ENCODE peak calls at places on chromosomes 12 and 14, in six cellular contexts. One of them, this sample, is unnamed.
A peak's percentile ranks its signal among the peaks of the same experiment; 100 is the strongest.

GRCh38 chr14:72558721-72559120 is 335.2 kb downstream of the DPF3 start:
- DNase-seq in heart left ventricle: no peak
- DNase-seq in body of pancreas: no peak
- DNase-seq in H54: peak; percentile 50
- DNase-seq in GM12891: no peak
- DNase-seq in stomach: no peak
- DNase-seq in this sample: no peak

GRCh38 chr12:53989227-53990113 is 4.5 kb downstream of the HOXC10 start:
- DNase-seq in heart left ventricle: no peak
- DNase-seq in body of pancreas: peak; percentile 45
- DNase-seq in H54: no peak
- DNase-seq in GM12891: no peak
- DNase-seq in stomach: no peak
- DNase-seq in this sample: no peak

GRCh38 chr12:96811083-96811482 is 96.0 kb upstream of the NEDD1 start:
- DNase-seq in heart left ventricle: no peak
- DNase-seq in body of pancreas: no peak
- DNase-seq in H54: peak; percentile 7
- DNase-seq in GM12891: no peak
- DNase-seq in stomach: no peak
- DNase-seq in this sample: no peak

GRCh38 chr12:12511021-12511783 is 51.5 kb downstream of the DUSP16 start:
- DNase-seq in heart left ventricle: no peak
- DNase-seq in body of pancreas: no peak
- DNase-seq in H54: no peak
- DNase-seq in GM12891: no peak
- DNase-seq in stomach: no peak
- DNase-seq in this sample: no peak

GRCh38 chr12:109378579-109378978 is 30.9 kb downstream of the MYO1H start:
- DNase-seq in heart left ventricle: no peak
- DNase-seq in body of pancreas: no peak
- DNase-seq in H54: no peak
- DNase-seq in GM12891: no peak
- DNase-seq in stomach: no peak
- DNase-seq in this sample: no peak

GRCh38 chr12:80565276-80565675 is 121.2 kb downstream of the PTPRQ start:
- DNase-seq in heart left ventricle: no peak
- DNase-seq in body of pancreas: no peak
- DNase-seq in H54: no peak
- DNase-seq in GM12891: no peak
- DNase-seq in stomach: no peak
- DNase-seq in this sample: no peak

GRCh38 chr12:210277-211141 is 3.4 kb downstream of the SLC6A12 start:
- DNase-seq in heart left ventricle: peak; percentile 17
- DNase-seq in body of pancreas: peak; percentile 81
- DNase-seq in H54: no peak
- DNase-seq in GM12891: no peak
- DNase-seq in stomach: no peak
- DNase-seq in this sample: no peak

GRCh38 chr14:72638021-72638420 is 255.9 kb downstream of the DPF3 start:
- DNase-seq in heart left ventricle: no peak
- DNase-seq in body of pancreas: no peak
- DNase-seq in H54: peak; percentile 74
- DNase-seq in GM12891: no peak
- DNase-seq in stomach: no peak
- DNase-seq in this sample: peak; percentile 71

GRCh38 chr12:130155416-130156073 is 6.7 kb upstream of the FZD10 start:
- DNase-seq in heart left ventricle: no peak
- DNase-seq in body of pancreas: no peak
- DNase-seq in H54: no peak
- DNase-seq in GM12891: no peak
- DNase-seq in stomach: no peak
- DNase-seq in this sample: no peak

GRCh38 chr14:76937181-76938091 is 91.1 kb downstream of the IRF2BPL start:
- DNase-seq in heart left ventricle: peak; percentile 71
- DNase-seq in body of pancreas: peak; percentile 58
- DNase-seq in H54: no peak
- DNase-seq in GM12891: no peak
- DNase-seq in stomach: peak; percentile 39
- DNase-seq in this sample: peak; percentile 62

GRCh38 chr12:59803735-59804134 is 207.9 kb downstream of the SLC16A7 start:
- DNase-seq in heart left ventricle: no peak
- DNase-seq in body of pancreas: no peak
- DNase-seq in H54: no peak
- DNase-seq in GM12891: no peak
- DNase-seq in stomach: no peak
- DNase-seq in this sample: no peak

GRCh38 chr12:96237465-96238077 is 43.4 kb downstream of the ELK3 start:
- DNase-seq in heart left ventricle: no peak
- DNase-seq in body of pancreas: peak; percentile 60
- DNase-seq in H54: peak; percentile 72
- DNase-seq in GM12891: no peak
- DNase-seq in stomach: peak; percentile 44
- DNase-seq in this sample: no peak

GRCh38 chr12:118330421-118331018 is 42.2 kb downstream of the TAOK3 start:
- DNase-seq in heart left ventricle: no peak
- DNase-seq in body of pancreas: peak; percentile 30
- DNase-seq in H54: no peak
- DNase-seq in GM12891: peak; percentile 11
- DNase-seq in stomach: no peak
- DNase-seq in this sample: no peak

GRCh38 chr14:53533384-53533975 is 380.4 kb upstream of the DDHD1 start:
- DNase-seq in heart left ventricle: no peak
- DNase-seq in body of pancreas: no peak
- DNase-seq in H54: no peak
- DNase-seq in GM12891: no peak
- DNase-seq in stomach: no peak
- DNase-seq in this sample: no peak

GRCh38 chr12:10249690-10250455 is 37.2 kb downstream of the GABARAPL1 start:
- DNase-seq in heart left ventricle: no peak
- DNase-seq in body of pancreas: no peak
- DNase-seq in H54: no peak
- DNase-seq in GM12891: no peak
- DNase-seq in stomach: no peak
- DNase-seq in this sample: no peak

GRCh38 chr12:120654656-120655055 is 14.2 kb downstream of the CABP1 start:
- DNase-seq in heart left ventricle: peak; percentile 83
- DNase-seq in body of pancreas: no peak
- DNase-seq in H54: no peak
- DNase-seq in GM12891: no peak
- DNase-seq in stomach: no peak
- DNase-seq in this sample: no peak

GRCh38 chr14:42779024-42779423 is 1172.3 kb downstream of the LRFN5 start:
- DNase-seq in heart left ventricle: no peak
- DNase-seq in body of pancreas: no peak
- DNase-seq in H54: no peak
- DNase-seq in GM12891: no peak
- DNase-seq in stomach: no peak
- DNase-seq in this sample: no peak

GRCh38 chr12:130826151-130826801 is 12.8 kb downstream of the STX2 start:
- DNase-seq in heart left ventricle: peak; percentile 72
- DNase-seq in body of pancreas: peak; percentile 51
- DNase-seq in H54: peak; percentile 67
- DNase-seq in GM12891: peak; percentile 41
- DNase-seq in stomach: no peak
- DNase-seq in this sample: peak; percentile 57

GRCh38 chr14:24816929-24817637 is 183.1 kb upstream of the GZMB start:
- DNase-seq in heart left ventricle: no peak
- DNase-seq in body of pancreas: peak; percentile 93
- DNase-seq in H54: no peak
- DNase-seq in GM12891: no peak
- DNase-seq in stomach: no peak
- DNase-seq in this sample: no peak

GRCh38 chr12:89960011-89960507 is 251.4 kb upstream of the ATP2B1 start:
- DNase-seq in heart left ventricle: no peak
- DNase-seq in body of pancreas: no peak
- DNase-seq in H54: no peak
- DNase-seq in GM12891: no peak
- DNase-seq in stomach: no peak
- DNase-seq in this sample: no peak

GRCh38 chr12:32107376-32108267 is 975 bp downstream of the BICD1 start:
- DNase-seq in heart left ventricle: no peak
- DNase-seq in body of pancreas: no peak
- DNase-seq in H54: peak; percentile 30
- DNase-seq in GM12891: no peak
- DNase-seq in stomach: no peak
- DNase-seq in this sample: peak; percentile 13

GRCh38 chr12:76424941-76425340 is 76.7 kb upstream of the BBS10 start:
- DNase-seq in heart left ventricle: no peak
- DNase-seq in body of pancreas: no peak
- DNase-seq in H54: no peak
- DNase-seq in GM12891: no peak
- DNase-seq in stomach: no peak
- DNase-seq in this sample: no peak

GRCh38 chr14:80906336-80906735 is 35.2 kb downstream of the CEP128 start:
- DNase-seq in heart left ventricle: no peak
- DNase-seq in body of pancreas: no peak
- DNase-seq in H54: no peak
- DNase-seq in GM12891: no peak
- DNase-seq in stomach: no peak
- DNase-seq in this sample: no peak

DNA sequence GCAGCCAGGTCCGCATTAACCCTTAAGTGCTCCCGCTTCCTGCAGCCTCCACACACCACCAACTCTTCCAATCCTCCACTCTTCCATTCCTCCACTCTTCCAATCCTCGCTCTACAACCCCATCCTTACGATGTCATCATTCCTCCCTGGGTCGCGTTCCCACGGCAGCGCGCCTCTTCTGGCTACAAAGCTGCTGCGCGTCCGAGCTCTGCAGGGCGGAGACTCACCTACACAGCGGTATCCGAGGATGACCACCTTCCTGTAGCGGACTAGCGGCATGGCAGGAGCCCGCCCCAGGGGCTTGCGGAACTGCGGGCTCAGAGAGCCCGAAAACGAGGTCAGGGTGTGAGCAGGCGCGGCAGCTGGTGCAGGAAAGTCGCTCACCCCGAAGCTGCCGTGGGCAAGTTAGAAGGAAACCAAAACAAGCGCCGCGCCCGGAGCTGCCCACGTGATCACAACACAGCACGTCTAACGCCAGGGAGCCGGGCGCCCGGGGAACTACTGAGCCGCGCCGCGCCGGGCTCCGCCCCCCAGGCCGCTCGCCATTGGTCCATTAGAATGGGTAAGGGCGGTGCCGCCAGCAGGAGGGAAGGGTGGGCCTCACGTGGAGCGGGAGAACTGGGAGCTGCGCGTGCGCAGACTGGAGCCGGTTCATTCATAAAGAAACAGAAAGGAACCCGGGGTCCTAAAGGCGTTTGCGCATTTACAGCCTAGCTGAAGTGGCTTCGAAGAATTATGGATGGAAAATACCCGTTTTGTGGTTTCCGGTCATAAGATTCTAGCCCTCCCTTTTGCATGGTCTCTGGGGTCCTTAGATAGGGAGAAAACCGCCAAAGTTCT is at the start of gene RHEBL1:
- DNase-seq in heart left ventricle: peak; percentile 99
- DNase-seq in body of pancreas: peak; percentile 99
- DNase-seq in H54: peak; percentile 92
- DNase-seq in GM12891: peak; percentile 94
- DNase-seq in stomach: peak; percentile 99
- DNase-seq in this sample: peak; percentile 99
- TF ChIP-seq POLR2A in heart left ventricle: peak; percentile 53
- TF ChIP-seq POLR2A in body of pancreas: no peak
- TF ChIP-seq POLR2A in H54: no peak
- TF ChIP-seq POLR2A in GM12891: no peak
- TF ChIP-seq POLR2A in stomach: no peak
- TF ChIP-seq POLR2A in this sample: no peak

GRCh38 chr14:61552196-61552595 is 143.1 kb upstream of the HIF1A start:
- DNase-seq in heart left ventricle: no peak
- DNase-seq in body of pancreas: no peak
- DNase-seq in H54: no peak
- DNase-seq in GM12891: no peak
- DNase-seq in stomach: no peak
- DNase-seq in this sample: no peak
- TF ChIP-seq POLR2A in heart left ventricle: no peak
- TF ChIP-seq POLR2A in body of pancreas: no peak
- TF ChIP-seq POLR2A in H54: no peak
- TF ChIP-seq POLR2A in GM12891: no peak
- TF ChIP-seq POLR2A in stomach: no peak
- TF ChIP-seq POLR2A in this sample: no peak

GRCh38 chr12:104991565-104992128 is 5.5 kb downstream of the NOPCHAP1 start:
- DNase-seq in heart left ventricle: no peak
- DNase-seq in body of pancreas: no peak
- DNase-seq in H54: no peak
- DNase-seq in GM12891: no peak
- DNase-seq in stomach: no peak
- DNase-seq in this sample: no peak

GRCh38 chr12:104985206-104985605 is 910 bp upstream of the NOPCHAP1 start:
- DNase-seq in heart left ventricle: no peak
- DNase-seq in body of pancreas: no peak
- DNase-seq in H54: no peak
- DNase-seq in GM12891: no peak
- DNase-seq in stomach: no peak
- DNase-seq in this sample: no peak

GRCh38 chr12:104990950-104991349 is 4.8 kb downstream of the NOPCHAP1 start:
- DNase-seq in heart left ventricle: no peak
- DNase-seq in body of pancreas: no peak
- DNase-seq in H54: no peak
- DNase-seq in GM12891: no peak
- DNase-seq in stomach: no peak
- DNase-seq in this sample: no peak

GRCh38 chr12:104986022-104986941 is at the start of gene NOPCHAP1:
- DNase-seq in heart left ventricle: peak; percentile 95
- DNase-seq in body of pancreas: peak; percentile 94
- DNase-seq in H54: peak; percentile 86
- DNase-seq in GM12891: peak; percentile 79
- DNase-seq in stomach: peak; percentile 94
- DNase-seq in this sample: peak; percentile 97
- TF ChIP-seq POLR2A in heart left ventricle: peak; percentile 82
- TF ChIP-seq POLR2A in body of pancreas: peak; percentile 41
- TF ChIP-seq POLR2A in H54: peak; percentile 92
- TF ChIP-seq POLR2A in GM12891: peak; percentile 64
- TF ChIP-seq POLR2A in stomach: peak; percentile 47
- TF ChIP-seq POLR2A in this sample: no peak

GRCh38 chr12:124904306-124905098 is 9.9 kb downstream of the UBC start:
- DNase-seq in heart left ventricle: peak; percentile 89
- DNase-seq in body of pancreas: peak; percentile 87
- DNase-seq in H54: peak; percentile 76
- DNase-seq in GM12891: no peak
- DNase-seq in stomach: peak; percentile 80
- DNase-seq in this sample: peak; percentile 90
- TF ChIP-seq POLR2A in heart left ventricle: no peak
- TF ChIP-seq POLR2A in body of pancreas: no peak
- TF ChIP-seq POLR2A in H54: no peak
- TF ChIP-seq POLR2A in GM12891: no peak
- TF ChIP-seq POLR2A in stomach: no peak
- TF ChIP-seq POLR2A in this sample: peak; percentile 92

This sample was measured in adrenal gland.